ENCODE peak calls at places on chromosome 11, in ten cellular contexts. One of them, this sample, is unnamed. For H4K20me1, the result is how much of the 10 kb centered on the place peaks cover.

GRCh38 chr11:113332638-113333329 is 18.4 kb downstream of the TTC12 start:
- DNase-seq in hepatocyte: no peak
- DNase-seq in GM23338: no peak
- DNase-seq in K562: no peak
- DNase-seq in neural progenitor cell: no peak
- DNase-seq in OCI-LY7: no peak
- DNase-seq in HepG2: no peak
- DNase-seq in IMR-90: no peak
- DNase-seq in HCT116: no peak
- DNase-seq in fibroblast of lung: no peak
- DNase-seq in this sample: no peak

GRCh38 chr11:102494216-102494615 is 36.3 kb downstream of the MMP7 start:
- DNase-seq in hepatocyte: peak
- DNase-seq in GM23338: no peak
- DNase-seq in K562: no peak
- DNase-seq in neural progenitor cell: no peak
- DNase-seq in OCI-LY7: no peak
- DNase-seq in HepG2: peak
- DNase-seq in IMR-90: peak
- DNase-seq in HCT116: peak
- DNase-seq in fibroblast of lung: no peak
- DNase-seq in this sample: no peak

GRCh38 chr11:11949482-11949881 is 58.9 kb downstream of the DKK3 start:
- DNase-seq in hepatocyte: no peak
- DNase-seq in GM23338: no peak
- DNase-seq in K562: no peak
- DNase-seq in neural progenitor cell: no peak
- DNase-seq in OCI-LY7: no peak
- DNase-seq in HepG2: no peak
- DNase-seq in IMR-90: peak
- DNase-seq in HCT116: no peak
- DNase-seq in fibroblast of lung: no peak
- DNase-seq in this sample: no peak

GRCh38 chr11:126277780-126278179 is 5.1 kb upstream of the TIRAP start:
- DNase-seq in hepatocyte: no peak
- DNase-seq in GM23338: no peak
- DNase-seq in K562: no peak
- DNase-seq in neural progenitor cell: no peak
- DNase-seq in OCI-LY7: no peak
- DNase-seq in HepG2: no peak
- DNase-seq in IMR-90: no peak
- DNase-seq in HCT116: no peak
- DNase-seq in fibroblast of lung: no peak
- DNase-seq in this sample: no peak

GRCh38 chr11:62546937-62547625 is 475 bp upstream of the AHNAK start:
- DNase-seq in hepatocyte: peak
- DNase-seq in GM23338: peak
- DNase-seq in K562: no peak
- DNase-seq in neural progenitor cell: peak
- DNase-seq in OCI-LY7: no peak
- DNase-seq in HepG2: no peak
- DNase-seq in IMR-90: peak
- DNase-seq in HCT116: no peak
- DNase-seq in fibroblast of lung: peak
- DNase-seq in this sample: no peak

GRCh38 chr11:133950874-133951483 is 5.8 kb downstream of the IGSF9B start:
- DNase-seq in hepatocyte: no peak
- DNase-seq in GM23338: peak
- DNase-seq in K562: no peak
- DNase-seq in neural progenitor cell: peak
- DNase-seq in OCI-LY7: no peak
- DNase-seq in HepG2: no peak
- DNase-seq in IMR-90: no peak
- DNase-seq in HCT116: no peak
- DNase-seq in fibroblast of lung: no peak
- DNase-seq in this sample: no peak

GRCh38 chr11:27139742-27140141 is 99.1 kb downstream of the BBOX1 start:
- DNase-seq in hepatocyte: no peak
- DNase-seq in GM23338: no peak
- DNase-seq in K562: no peak
- DNase-seq in neural progenitor cell: no peak
- DNase-seq in OCI-LY7: no peak
- DNase-seq in HepG2: no peak
- DNase-seq in IMR-90: peak
- DNase-seq in HCT116: no peak
- DNase-seq in fibroblast of lung: peak
- DNase-seq in this sample: no peak

GRCh38 chr11:61701298-61701993 is 21.3 kb downstream of the DAGLA start:
- DNase-seq in hepatocyte: no peak
- DNase-seq in GM23338: peak
- DNase-seq in K562: peak
- DNase-seq in neural progenitor cell: peak
- DNase-seq in OCI-LY7: peak
- DNase-seq in HepG2: peak
- DNase-seq in IMR-90: peak
- DNase-seq in HCT116: peak
- DNase-seq in fibroblast of lung: peak
- DNase-seq in this sample: no peak

GRCh38 chr11:34468209-34468841 is 29.6 kb downstream of the CAT start:
- DNase-seq in hepatocyte: peak
- DNase-seq in GM23338: peak
- DNase-seq in K562: peak
- DNase-seq in neural progenitor cell: peak
- DNase-seq in OCI-LY7: peak
- DNase-seq in HepG2: peak
- DNase-seq in IMR-90: peak
- DNase-seq in HCT116: peak
- DNase-seq in fibroblast of lung: peak
- DNase-seq in this sample: peak

GRCh38 chr11:112877561-112877960 is 83.7 kb upstream of the NCAM1 start:
- DNase-seq in hepatocyte: no peak
- DNase-seq in GM23338: peak
- DNase-seq in K562: no peak
- DNase-seq in neural progenitor cell: peak
- DNase-seq in OCI-LY7: no peak
- DNase-seq in HepG2: no peak
- DNase-seq in IMR-90: no peak
- DNase-seq in HCT116: no peak
- DNase-seq in fibroblast of lung: no peak
- DNase-seq in this sample: no peak

GRCh38 chr11:96155627-96156378 is 187.2 kb downstream of the MAML2 start:
- DNase-seq in hepatocyte: peak
- DNase-seq in GM23338: peak
- DNase-seq in K562: peak
- DNase-seq in neural progenitor cell: peak
- DNase-seq in OCI-LY7: no peak
- DNase-seq in HepG2: peak
- DNase-seq in IMR-90: peak
- DNase-seq in HCT116: peak
- DNase-seq in fibroblast of lung: peak
- DNase-seq in this sample: no peak

GRCh38 chr11:12840871-12841516 is 166.8 kb downstream of the TEAD1 start:
- DNase-seq in hepatocyte: no peak
- DNase-seq in GM23338: no peak
- DNase-seq in K562: no peak
- DNase-seq in neural progenitor cell: peak
- DNase-seq in OCI-LY7: no peak
- DNase-seq in HepG2: no peak
- DNase-seq in IMR-90: peak
- DNase-seq in HCT116: no peak
- DNase-seq in fibroblast of lung: peak
- DNase-seq in this sample: no peak

GRCh38 chr11:20388096-20389055 is 860 bp downstream of the PRMT3 start:
- DNase-seq in hepatocyte: no peak
- DNase-seq in GM23338: no peak
- DNase-seq in K562: peak
- DNase-seq in neural progenitor cell: no peak
- DNase-seq in OCI-LY7: peak
- DNase-seq in HepG2: peak
- DNase-seq in IMR-90: no peak
- DNase-seq in HCT116: no peak
- DNase-seq in fibroblast of lung: no peak
- DNase-seq in this sample: peak

GRCh38 chr11:48064306-48064705 is 83.9 kb downstream of the PTPRJ start:
- DNase-seq in hepatocyte: no peak
- DNase-seq in GM23338: no peak
- DNase-seq in K562: no peak
- DNase-seq in neural progenitor cell: no peak
- DNase-seq in OCI-LY7: no peak
- DNase-seq in HepG2: no peak
- DNase-seq in IMR-90: peak
- DNase-seq in HCT116: no peak
- DNase-seq in fibroblast of lung: peak
- DNase-seq in this sample: no peak

GRCh38 chr11:100712618-100713017 is 25.5 kb downstream of the ARHGAP42 start:
- DNase-seq in hepatocyte: no peak
- DNase-seq in GM23338: no peak
- DNase-seq in K562: peak
- DNase-seq in neural progenitor cell: no peak
- DNase-seq in OCI-LY7: no peak
- DNase-seq in HepG2: no peak
- DNase-seq in IMR-90: no peak
- DNase-seq in HCT116: no peak
- DNase-seq in fibroblast of lung: no peak
- DNase-seq in this sample: no peak

GRCh38 chr11:44832452-44832851 is 105.7 kb downstream of the TSPAN18 start:
- DNase-seq in hepatocyte: no peak
- DNase-seq in GM23338: no peak
- DNase-seq in K562: no peak
- DNase-seq in neural progenitor cell: no peak
- DNase-seq in OCI-LY7: no peak
- DNase-seq in HepG2: no peak
- DNase-seq in IMR-90: no peak
- DNase-seq in HCT116: no peak
- DNase-seq in fibroblast of lung: no peak
- DNase-seq in this sample: no peak

GRCh38 chr11:125445731-125446130 is 50.3 kb downstream of the FEZ1 start:
- DNase-seq in hepatocyte: no peak
- DNase-seq in GM23338: no peak
- DNase-seq in K562: no peak
- DNase-seq in neural progenitor cell: no peak
- DNase-seq in OCI-LY7: no peak
- DNase-seq in HepG2: no peak
- DNase-seq in IMR-90: no peak
- DNase-seq in HCT116: no peak
- DNase-seq in fibroblast of lung: no peak
- DNase-seq in this sample: no peak

GRCh38 chr11:119382101-119382500 is 611 bp upstream of the USP2 start:
- DNase-seq in hepatocyte: no peak
- DNase-seq in GM23338: peak
- DNase-seq in K562: no peak
- DNase-seq in neural progenitor cell: no peak
- DNase-seq in OCI-LY7: no peak
- DNase-seq in HepG2: no peak
- DNase-seq in IMR-90: no peak
- DNase-seq in HCT116: no peak
- DNase-seq in fibroblast of lung: no peak
- DNase-seq in this sample: no peak

GRCh38 chr11:1138053-1138452 is 19.7 kb upstream of the MUC5AC start:
- DNase-seq in hepatocyte: no peak
- DNase-seq in GM23338: no peak
- DNase-seq in K562: no peak
- DNase-seq in neural progenitor cell: no peak
- DNase-seq in OCI-LY7: no peak
- DNase-seq in HepG2: no peak
- DNase-seq in IMR-90: peak
- DNase-seq in HCT116: no peak
- DNase-seq in fibroblast of lung: peak
- DNase-seq in this sample: no peak

GRCh38 chr11:120385690-120386089 is 49.5 kb downstream of the ARHGEF12 start:
- DNase-seq in hepatocyte: no peak
- DNase-seq in GM23338: no peak
- DNase-seq in K562: no peak
- DNase-seq in neural progenitor cell: no peak
- DNase-seq in OCI-LY7: no peak
- DNase-seq in HepG2: no peak
- DNase-seq in IMR-90: no peak
- DNase-seq in HCT116: no peak
- DNase-seq in fibroblast of lung: no peak
- DNase-seq in this sample: no peak
- H4K20me1 ChIP-seq in hepatocyte: under half
- H4K20me1 ChIP-seq in GM23338: under half
- H4K20me1 ChIP-seq in K562: under half
- H4K20me1 ChIP-seq in neural progenitor cell: under half
- H4K20me1 ChIP-seq in OCI-LY7: under half
- H4K20me1 ChIP-seq in HepG2: under half
- H4K20me1 ChIP-seq in IMR-90: half or more
- H4K20me1 ChIP-seq in HCT116: under half
- H4K20me1 ChIP-seq in fibroblast of lung: under half
- H4K20me1 ChIP-seq in this sample: under half

GRCh38 chr11:13962562-13963168 is at the start of gene SPON1:
- DNase-seq in hepatocyte: peak
- DNase-seq in GM23338: peak
- DNase-seq in K562: no peak
- DNase-seq in neural progenitor cell: peak
- DNase-seq in OCI-LY7: no peak
- DNase-seq in HepG2: no peak
- DNase-seq in IMR-90: peak
- DNase-seq in HCT116: no peak
- DNase-seq in fibroblast of lung: peak
- DNase-seq in this sample: no peak
- H3K4me2 ChIP-seq in hepatocyte: peak
- H3K4me2 ChIP-seq in GM23338: peak
- H3K4me2 ChIP-seq in K562: no peak
- H3K4me2 ChIP-seq in neural progenitor cell: peak
- H3K4me2 ChIP-seq in OCI-LY7: no peak
- H3K4me2 ChIP-seq in HepG2: no peak
- H3K4me2 ChIP-seq in IMR-90: peak
- H3K4me2 ChIP-seq in HCT116: no peak
- H3K4me2 ChIP-seq in fibroblast of lung: peak
- H3K4me2 ChIP-seq in this sample: no peak

GRCh38 chr11:69651834-69652620 is 11.1 kb downstream of the CCND1 start:
- DNase-seq in hepatocyte: no peak
- DNase-seq in GM23338: no peak
- DNase-seq in K562: no peak
- DNase-seq in neural progenitor cell: no peak
- DNase-seq in OCI-LY7: no peak
- DNase-seq in HepG2: no peak
- DNase-seq in IMR-90: no peak
- DNase-seq in HCT116: no peak
- DNase-seq in fibroblast of lung: no peak
- DNase-seq in this sample: no peak
- H4K20me1 ChIP-seq in hepatocyte: under half
- H4K20me1 ChIP-seq in GM23338: under half
- H4K20me1 ChIP-seq in K562: under half
- H4K20me1 ChIP-seq in neural progenitor cell: half or more
- H4K20me1 ChIP-seq in OCI-LY7: under half
- H4K20me1 ChIP-seq in HepG2: under half
- H4K20me1 ChIP-seq in IMR-90: half or more
- H4K20me1 ChIP-seq in HCT116: under half
- H4K20me1 ChIP-seq in fibroblast of lung: under half
- H4K20me1 ChIP-seq in this sample: under half

DNA sequence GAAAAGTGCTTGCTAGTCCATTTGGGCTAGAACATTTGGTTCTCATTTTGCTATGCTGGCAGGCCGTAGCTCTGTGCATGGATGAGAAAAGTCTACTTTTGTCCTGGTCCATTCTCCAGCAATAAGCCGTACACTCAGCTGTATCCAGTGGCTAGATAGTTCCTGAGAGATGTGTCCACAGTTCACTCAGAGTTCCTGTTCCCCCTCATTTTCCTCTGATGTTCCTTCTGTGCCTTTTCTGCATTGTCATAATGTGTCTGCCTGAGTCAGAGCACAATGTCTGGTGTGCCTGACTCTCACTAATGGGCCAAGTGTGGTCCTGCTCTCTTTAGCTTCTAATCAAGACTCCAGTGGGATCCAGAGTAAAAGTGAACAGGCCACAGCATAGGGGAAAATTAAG is 215.7 kb upstream of the CTSC start:
- DNase-seq in hepatocyte: no peak
- DNase-seq in GM23338: no peak
- DNase-seq in K562: no peak
- DNase-seq in neural progenitor cell: no peak
- DNase-seq in OCI-LY7: no peak
- DNase-seq in HepG2: no peak
- DNase-seq in IMR-90: peak
- DNase-seq in HCT116: no peak
- DNase-seq in fibroblast of lung: no peak
- DNase-seq in this sample: no peak
- H3K4me2 ChIP-seq in hepatocyte: no peak
- H3K4me2 ChIP-seq in GM23338: no peak
- H3K4me2 ChIP-seq in K562: no peak
- H3K4me2 ChIP-seq in neural progenitor cell: no peak
- H3K4me2 ChIP-seq in OCI-LY7: no peak
- H3K4me2 ChIP-seq in HepG2: no peak
- H3K4me2 ChIP-seq in IMR-90: no peak
- H3K4me2 ChIP-seq in HCT116: no peak
- H3K4me2 ChIP-seq in fibroblast of lung: no peak
- H3K4me2 ChIP-seq in this sample: no peak